ENCODE peak calls at places on chromosomes 6 and 20, in seven cellular contexts. One of them, this sample, is unnamed.

GRCh38 chr6:105746130-105746505 is 340.0 kb upstream of the PRDM1 start:
- DNase-seq in T-helper 2 cell: no peak
- DNase-seq in fibroblast of the conjunctiva: no peak
- DNase-seq in iris pigment epithelial cell: no peak
- DNase-seq in brain microvascular endothelial cell: no peak
- DNase-seq in stimulated activated CD4-positive, alpha-beta T cell treated with anti-CD3 and anti-CD28 coated beads, Interleukin-4, amount 100 ng/mL, for 24 hours: no peak
- DNase-seq in hepatocyte: no peak
- DNase-seq in this sample: no peak

GRCh38 chr20:24682496-24683090 is 213.2 kb downstream of the SYNDIG1 start:
- DNase-seq in iris pigment epithelial cell: no peak
- DNase-seq in T-helper 2 cell: no peak
- DNase-seq in stimulated activated CD4-positive, alpha-beta T cell treated with anti-CD3 and anti-CD28 coated beads, Interleukin-4, amount 100 ng/mL, for 24 hours: no peak
- DNase-seq in hepatocyte: no peak
- DNase-seq in fibroblast of the conjunctiva: no peak
- DNase-seq in brain microvascular endothelial cell: no peak
- DNase-seq in this sample: no peak

GRCh38 chr6:47452899-47453298 is 24.7 kb upstream of the CD2AP start:
- DNase-seq in brain microvascular endothelial cell: no peak
- DNase-seq in iris pigment epithelial cell: no peak
- DNase-seq in hepatocyte: no peak
- DNase-seq in fibroblast of the conjunctiva: no peak
- DNase-seq in T-helper 2 cell: no peak
- DNase-seq in stimulated activated CD4-positive, alpha-beta T cell treated with anti-CD3 and anti-CD28 coated beads, Interleukin-4, amount 100 ng/mL, for 24 hours: no peak
- DNase-seq in this sample: no peak

GRCh38 chr6:125942677-125943527 is 13.7 kb upstream of the HINT3 start:
- DNase-seq in hepatocyte: peak; percentile 73
- DNase-seq in T-helper 2 cell: no peak
- DNase-seq in stimulated activated CD4-positive, alpha-beta T cell treated with anti-CD3 and anti-CD28 coated beads, Interleukin-4, amount 100 ng/mL, for 24 hours: no peak
- DNase-seq in iris pigment epithelial cell: peak; percentile 61
- DNase-seq in fibroblast of the conjunctiva: no peak
- DNase-seq in brain microvascular endothelial cell: no peak
- DNase-seq in this sample: peak; percentile 47

GRCh38 chr6:50602191-50602810 is 111.0 kb upstream of the TFAP2D start:
- DNase-seq in hepatocyte: peak; percentile 63
- DNase-seq in T-helper 2 cell: no peak
- DNase-seq in fibroblast of the conjunctiva: peak; percentile 1
- DNase-seq in stimulated activated CD4-positive, alpha-beta T cell treated with anti-CD3 and anti-CD28 coated beads, Interleukin-4, amount 100 ng/mL, for 24 hours: no peak
- DNase-seq in brain microvascular endothelial cell: peak; percentile 31
- DNase-seq in iris pigment epithelial cell: peak; percentile 23
- DNase-seq in this sample: peak; percentile 48

GRCh38 chr6:112571486-112571885 is 224.4 kb downstream of the RFPL4B start:
- DNase-seq in iris pigment epithelial cell: peak; percentile 70
- DNase-seq in brain microvascular endothelial cell: no peak
- DNase-seq in stimulated activated CD4-positive, alpha-beta T cell treated with anti-CD3 and anti-CD28 coated beads, Interleukin-4, amount 100 ng/mL, for 24 hours: no peak
- DNase-seq in fibroblast of the conjunctiva: peak; percentile 63
- DNase-seq in T-helper 2 cell: no peak
- DNase-seq in hepatocyte: peak; percentile 13
- DNase-seq in this sample: no peak

GRCh38 chr6:40299666-40300065 is 287.5 kb downstream of the LRFN2 start:
- DNase-seq in hepatocyte: no peak
- DNase-seq in stimulated activated CD4-positive, alpha-beta T cell treated with anti-CD3 and anti-CD28 coated beads, Interleukin-4, amount 100 ng/mL, for 24 hours: no peak
- DNase-seq in iris pigment epithelial cell: no peak
- DNase-seq in T-helper 2 cell: no peak
- DNase-seq in brain microvascular endothelial cell: no peak
- DNase-seq in fibroblast of the conjunctiva: no peak
- DNase-seq in this sample: no peak

GRCh38 chr6:42138630-42139619 is 3.5 kb downstream of the C6orf132 start:
- DNase-seq in stimulated activated CD4-positive, alpha-beta T cell treated with anti-CD3 and anti-CD28 coated beads, Interleukin-4, amount 100 ng/mL, for 24 hours: no peak
- DNase-seq in iris pigment epithelial cell: peak; percentile 41
- DNase-seq in hepatocyte: no peak
- DNase-seq in fibroblast of the conjunctiva: no peak
- DNase-seq in brain microvascular endothelial cell: no peak
- DNase-seq in T-helper 2 cell: no peak
- DNase-seq in this sample: peak; percentile 62

GRCh38 chr6:147297663-147298313 is 93.6 kb downstream of the STXBP5 start:
- DNase-seq in fibroblast of the conjunctiva: no peak
- DNase-seq in hepatocyte: no peak
- DNase-seq in T-helper 2 cell: no peak
- DNase-seq in stimulated activated CD4-positive, alpha-beta T cell treated with anti-CD3 and anti-CD28 coated beads, Interleukin-4, amount 100 ng/mL, for 24 hours: no peak
- DNase-seq in iris pigment epithelial cell: no peak
- DNase-seq in brain microvascular endothelial cell: no peak
- DNase-seq in this sample: no peak

GRCh38 chr6:165978482-165978881 is 189.2 kb downstream of the TBXT start:
- DNase-seq in hepatocyte: no peak
- DNase-seq in brain microvascular endothelial cell: no peak
- DNase-seq in stimulated activated CD4-positive, alpha-beta T cell treated with anti-CD3 and anti-CD28 coated beads, Interleukin-4, amount 100 ng/mL, for 24 hours: no peak
- DNase-seq in T-helper 2 cell: no peak
- DNase-seq in iris pigment epithelial cell: no peak
- DNase-seq in fibroblast of the conjunctiva: no peak
- DNase-seq in this sample: no peak

GRCh38 chr6:69026715-69027114 is 391.6 kb downstream of the ADGRB3 start:
- DNase-seq in fibroblast of the conjunctiva: no peak
- DNase-seq in brain microvascular endothelial cell: no peak
- DNase-seq in stimulated activated CD4-positive, alpha-beta T cell treated with anti-CD3 and anti-CD28 coated beads, Interleukin-4, amount 100 ng/mL, for 24 hours: no peak
- DNase-seq in hepatocyte: no peak
- DNase-seq in iris pigment epithelial cell: peak; percentile 45
- DNase-seq in T-helper 2 cell: no peak
- DNase-seq in this sample: no peak

GRCh38 chr20:61993058-61993457 is 72.6 kb downstream of the TAF4 start:
- DNase-seq in fibroblast of the conjunctiva: no peak
- DNase-seq in T-helper 2 cell: no peak
- DNase-seq in stimulated activated CD4-positive, alpha-beta T cell treated with anti-CD3 and anti-CD28 coated beads, Interleukin-4, amount 100 ng/mL, for 24 hours: no peak
- DNase-seq in iris pigment epithelial cell: no peak
- DNase-seq in brain microvascular endothelial cell: no peak
- DNase-seq in hepatocyte: no peak
- DNase-seq in this sample: no peak

GRCh38 chr6:167827588-167828324 is 1.0 kb downstream of the AFDN start:
- DNase-seq in T-helper 2 cell: no peak
- DNase-seq in fibroblast of the conjunctiva: no peak
- DNase-seq in iris pigment epithelial cell: peak; percentile 50
- DNase-seq in stimulated activated CD4-positive, alpha-beta T cell treated with anti-CD3 and anti-CD28 coated beads, Interleukin-4, amount 100 ng/mL, for 24 hours: peak; percentile 27
- DNase-seq in hepatocyte: peak; percentile 71
- DNase-seq in brain microvascular endothelial cell: no peak
- DNase-seq in this sample: peak; percentile 65

GRCh38 chr6:30149234-30149633 is 11.8 kb downstream of the TRIM10 start:
- DNase-seq in brain microvascular endothelial cell: no peak
- DNase-seq in stimulated activated CD4-positive, alpha-beta T cell treated with anti-CD3 and anti-CD28 coated beads, Interleukin-4, amount 100 ng/mL, for 24 hours: no peak
- DNase-seq in T-helper 2 cell: no peak
- DNase-seq in iris pigment epithelial cell: no peak
- DNase-seq in fibroblast of the conjunctiva: no peak
- DNase-seq in hepatocyte: no peak
- DNase-seq in this sample: no peak

GRCh38 chr6:3906191-3907019 is 57.2 kb downstream of the FAM50B start:
- DNase-seq in stimulated activated CD4-positive, alpha-beta T cell treated with anti-CD3 and anti-CD28 coated beads, Interleukin-4, amount 100 ng/mL, for 24 hours: no peak
- DNase-seq in hepatocyte: no peak
- DNase-seq in T-helper 2 cell: no peak
- DNase-seq in fibroblast of the conjunctiva: no peak
- DNase-seq in brain microvascular endothelial cell: no peak
- DNase-seq in iris pigment epithelial cell: no peak
- DNase-seq in this sample: peak; percentile 16

GRCh38 chr6:29845405-29846006 is 17.9 kb downstream of the HLA-G start:
- DNase-seq in T-helper 2 cell: peak; percentile 39
- DNase-seq in stimulated activated CD4-positive, alpha-beta T cell treated with anti-CD3 and anti-CD28 coated beads, Interleukin-4, amount 100 ng/mL, for 24 hours: peak; percentile 66
- DNase-seq in iris pigment epithelial cell: no peak
- DNase-seq in hepatocyte: peak; percentile 57
- DNase-seq in fibroblast of the conjunctiva: no peak
- DNase-seq in brain microvascular endothelial cell: no peak
- DNase-seq in this sample: peak; percentile 76

GRCh38 chr6:39387785-39388184 is 65.3 kb upstream of the KCNK16 start:
- DNase-seq in brain microvascular endothelial cell: no peak
- DNase-seq in iris pigment epithelial cell: no peak
- DNase-seq in hepatocyte: no peak
- DNase-seq in stimulated activated CD4-positive, alpha-beta T cell treated with anti-CD3 and anti-CD28 coated beads, Interleukin-4, amount 100 ng/mL, for 24 hours: no peak
- DNase-seq in fibroblast of the conjunctiva: no peak
- DNase-seq in T-helper 2 cell: no peak
- DNase-seq in this sample: no peak

GRCh38 chr20:49825521-49826033 is 12.9 kb downstream of the SLC9A8 start:
- DNase-seq in iris pigment epithelial cell: no peak
- DNase-seq in T-helper 2 cell: no peak
- DNase-seq in brain microvascular endothelial cell: no peak
- DNase-seq in fibroblast of the conjunctiva: no peak
- DNase-seq in stimulated activated CD4-positive, alpha-beta T cell treated with anti-CD3 and anti-CD28 coated beads, Interleukin-4, amount 100 ng/mL, for 24 hours: no peak
- DNase-seq in hepatocyte: no peak
- DNase-seq in this sample: peak; percentile 59

GRCh38 chr20:64109831-64110391 is 2.5 kb upstream of the NPBWR2 start:
- DNase-seq in brain microvascular endothelial cell: no peak
- DNase-seq in fibroblast of the conjunctiva: no peak
- DNase-seq in iris pigment epithelial cell: no peak
- DNase-seq in hepatocyte: no peak
- DNase-seq in stimulated activated CD4-positive, alpha-beta T cell treated with anti-CD3 and anti-CD28 coated beads, Interleukin-4, amount 100 ng/mL, for 24 hours: no peak
- DNase-seq in T-helper 2 cell: no peak
- DNase-seq in this sample: no peak

GRCh38 chr20:58650181-58650775 is 805 bp upstream of the STX16 start:
- DNase-seq in hepatocyte: peak; percentile 35
- DNase-seq in fibroblast of the conjunctiva: no peak
- DNase-seq in iris pigment epithelial cell: no peak
- DNase-seq in brain microvascular endothelial cell: no peak
- DNase-seq in stimulated activated CD4-positive, alpha-beta T cell treated with anti-CD3 and anti-CD28 coated beads, Interleukin-4, amount 100 ng/mL, for 24 hours: peak; percentile 43
- DNase-seq in T-helper 2 cell: no peak
- DNase-seq in this sample: no peak

GRCh38 chr20:14991023-14991422 is 653.6 kb upstream of the FLRT3 start:
- DNase-seq in hepatocyte: peak; percentile 27
- DNase-seq in T-helper 2 cell: no peak
- DNase-seq in iris pigment epithelial cell: peak; percentile 77
- DNase-seq in fibroblast of the conjunctiva: no peak
- DNase-seq in stimulated activated CD4-positive, alpha-beta T cell treated with anti-CD3 and anti-CD28 coated beads, Interleukin-4, amount 100 ng/mL, for 24 hours: no peak
- DNase-seq in brain microvascular endothelial cell: peak; percentile 7
- DNase-seq in this sample: no peak

GRCh38 chr6:14499804-14500203 is 382.2 kb downstream of the CD83 start:
- DNase-seq in fibroblast of the conjunctiva: peak; percentile 55
- DNase-seq in iris pigment epithelial cell: peak; percentile 90
- DNase-seq in T-helper 2 cell: no peak
- DNase-seq in hepatocyte: peak; percentile 57
- DNase-seq in stimulated activated CD4-positive, alpha-beta T cell treated with anti-CD3 and anti-CD28 coated beads, Interleukin-4, amount 100 ng/mL, for 24 hours: no peak
- DNase-seq in brain microvascular endothelial cell: peak; percentile 79
- DNase-seq in this sample: no peak

GRCh38 chr20:33882481-33882880 is 71.3 kb downstream of the CHMP4B start:
- DNase-seq in fibroblast of the conjunctiva: no peak
- DNase-seq in brain microvascular endothelial cell: no peak
- DNase-seq in hepatocyte: no peak
- DNase-seq in T-helper 2 cell: no peak
- DNase-seq in stimulated activated CD4-positive, alpha-beta T cell treated with anti-CD3 and anti-CD28 coated beads, Interleukin-4, amount 100 ng/mL, for 24 hours: no peak
- DNase-seq in iris pigment epithelial cell: no peak
- DNase-seq in this sample: no peak

GRCh38 chr6:169723991-169724553 is at the start of gene PHF10:
- DNase-seq in iris pigment epithelial cell: peak; percentile 30
- DNase-seq in stimulated activated CD4-positive, alpha-beta T cell treated with anti-CD3 and anti-CD28 coated beads, Interleukin-4, amount 100 ng/mL, for 24 hours: peak; percentile 36
- DNase-seq in hepatocyte: peak; percentile 76
- DNase-seq in T-helper 2 cell: no peak
- DNase-seq in fibroblast of the conjunctiva: no peak
- DNase-seq in brain microvascular endothelial cell: no peak
- DNase-seq in this sample: peak; percentile 27

GRCh38 chr6:158654960-158655485 is 5.2 kb downstream of the SYTL3 start:
- DNase-seq in brain microvascular endothelial cell: no peak
- DNase-seq in fibroblast of the conjunctiva: no peak
- DNase-seq in stimulated activated CD4-positive, alpha-beta T cell treated with anti-CD3 and anti-CD28 coated beads, Interleukin-4, amount 100 ng/mL, for 24 hours: no peak
- DNase-seq in iris pigment epithelial cell: peak; percentile 76
- DNase-seq in hepatocyte: no peak
- DNase-seq in T-helper 2 cell: no peak
- DNase-seq in this sample: peak; percentile 44

GRCh38 chr20:63742381-63743024 is 2.9 kb downstream of the SLC2A4RG start:
- DNase-seq in iris pigment epithelial cell: no peak
- DNase-seq in brain microvascular endothelial cell: no peak
- DNase-seq in T-helper 2 cell: no peak
- DNase-seq in fibroblast of the conjunctiva: no peak
- DNase-seq in stimulated activated CD4-positive, alpha-beta T cell treated with anti-CD3 and anti-CD28 coated beads, Interleukin-4, amount 100 ng/mL, for 24 hours: no peak
- DNase-seq in hepatocyte: peak; percentile 10
- DNase-seq in this sample: no peak

GRCh38 chr20:37360515-37361115 is 14.7 kb downstream of the SRC start:
- DNase-seq in fibroblast of the conjunctiva: no peak
- DNase-seq in T-helper 2 cell: no peak
- DNase-seq in stimulated activated CD4-positive, alpha-beta T cell treated with anti-CD3 and anti-CD28 coated beads, Interleukin-4, amount 100 ng/mL, for 24 hours: no peak
- DNase-seq in brain microvascular endothelial cell: no peak
- DNase-seq in iris pigment epithelial cell: no peak
- DNase-seq in hepatocyte: no peak
- DNase-seq in this sample: no peak

GRCh38 chr6:13537527-13537897 is 36.9 kb upstream of the SIRT5 start:
- DNase-seq in stimulated activated CD4-positive, alpha-beta T cell treated with anti-CD3 and anti-CD28 coated beads, Interleukin-4, amount 100 ng/mL, for 24 hours: no peak
- DNase-seq in fibroblast of the conjunctiva: no peak
- DNase-seq in iris pigment epithelial cell: no peak
- DNase-seq in brain microvascular endothelial cell: no peak
- DNase-seq in hepatocyte: no peak
- DNase-seq in T-helper 2 cell: no peak
- DNase-seq in this sample: no peak

GRCh38 chr6:21049572-21049971 is 515.3 kb downstream of the CDKAL1 start:
- DNase-seq in fibroblast of the conjunctiva: no peak
- DNase-seq in brain microvascular endothelial cell: no peak
- DNase-seq in stimulated activated CD4-positive, alpha-beta T cell treated with anti-CD3 and anti-CD28 coated beads, Interleukin-4, amount 100 ng/mL, for 24 hours: no peak
- DNase-seq in hepatocyte: no peak
- DNase-seq in T-helper 2 cell: no peak
- DNase-seq in iris pigment epithelial cell: peak; percentile 69
- DNase-seq in this sample: no peak

GRCh38 chr6:31126416-31127175 is 6.3 kb upstream of the CDSN start:
- DNase-seq in stimulated activated CD4-positive, alpha-beta T cell treated with anti-CD3 and anti-CD28 coated beads, Interleukin-4, amount 100 ng/mL, for 24 hours: no peak
- DNase-seq in fibroblast of the conjunctiva: no peak
- DNase-seq in iris pigment epithelial cell: no peak
- DNase-seq in hepatocyte: peak; percentile 42
- DNase-seq in T-helper 2 cell: no peak
- DNase-seq in brain microvascular endothelial cell: no peak
- DNase-seq in this sample: no peak

GRCh38 chr20:41245086-41245707 is 72.3 kb downstream of the ZHX3 start:
- DNase-seq in iris pigment epithelial cell: peak; percentile 57
- DNase-seq in T-helper 2 cell: no peak
- DNase-seq in hepatocyte: no peak
- DNase-seq in stimulated activated CD4-positive, alpha-beta T cell treated with anti-CD3 and anti-CD28 coated beads, Interleukin-4, amount 100 ng/mL, for 24 hours: no peak
- DNase-seq in brain microvascular endothelial cell: no peak
- DNase-seq in fibroblast of the conjunctiva: no peak
- DNase-seq in this sample: no peak

GRCh38 chr6:165060636-165061190 is 248.7 kb downstream of the C6orf118 start:
- DNase-seq in hepatocyte: no peak
- DNase-seq in T-helper 2 cell: no peak
- DNase-seq in iris pigment epithelial cell: no peak
- DNase-seq in brain microvascular endothelial cell: no peak
- DNase-seq in stimulated activated CD4-positive, alpha-beta T cell treated with anti-CD3 and anti-CD28 coated beads, Interleukin-4, amount 100 ng/mL, for 24 hours: no peak
- DNase-seq in fibroblast of the conjunctiva: no peak
- DNase-seq in this sample: no peak

GRCh38 chr20:35556871-35557270 is 15.0 kb downstream of the ERGIC3 start:
- DNase-seq in brain microvascular endothelial cell: no peak
- DNase-seq in T-helper 2 cell: no peak
- DNase-seq in fibroblast of the conjunctiva: no peak
- DNase-seq in iris pigment epithelial cell: no peak
- DNase-seq in stimulated activated CD4-positive, alpha-beta T cell treated with anti-CD3 and anti-CD28 coated beads, Interleukin-4, amount 100 ng/mL, for 24 hours: no peak
- DNase-seq in hepatocyte: no peak
- DNase-seq in this sample: no peak

GRCh38 chr6:16725145-16725864 is 36.0 kb downstream of the ATXN1 start:
- DNase-seq in fibroblast of the conjunctiva: peak; percentile 64
- DNase-seq in T-helper 2 cell: no peak
- DNase-seq in brain microvascular endothelial cell: no peak
- DNase-seq in stimulated activated CD4-positive, alpha-beta T cell treated with anti-CD3 and anti-CD28 coated beads, Interleukin-4, amount 100 ng/mL, for 24 hours: no peak
- DNase-seq in iris pigment epithelial cell: peak; percentile 92
- DNase-seq in hepatocyte: peak; percentile 39
- DNase-seq in this sample: peak; percentile 62

GRCh38 chr20:23063573-23063972 is 14.1 kb upstream of the THBD start:
- DNase-seq in iris pigment epithelial cell: no peak
- DNase-seq in hepatocyte: no peak
- DNase-seq in fibroblast of the conjunctiva: no peak
- DNase-seq in T-helper 2 cell: no peak
- DNase-seq in brain microvascular endothelial cell: no peak
- DNase-seq in stimulated activated CD4-positive, alpha-beta T cell treated with anti-CD3 and anti-CD28 coated beads, Interleukin-4, amount 100 ng/mL, for 24 hours: no peak
- DNase-seq in this sample: no peak

GRCh38 chr20:25739615-25740320 is 43.1 kb upstream of the ZNF337 start:
- DNase-seq in hepatocyte: no peak
- DNase-seq in fibroblast of the conjunctiva: no peak
- DNase-seq in iris pigment epithelial cell: peak; percentile 25
- DNase-seq in T-helper 2 cell: no peak
- DNase-seq in stimulated activated CD4-positive, alpha-beta T cell treated with anti-CD3 and anti-CD28 coated beads, Interleukin-4, amount 100 ng/mL, for 24 hours: no peak
- DNase-seq in brain microvascular endothelial cell: peak; percentile 54
- DNase-seq in this sample: peak; percentile 14

GRCh38 chr20:5316188-5317158 is at the start of gene PROKR2:
- DNase-seq in iris pigment epithelial cell: peak; percentile 5
- DNase-seq in T-helper 2 cell: no peak
- DNase-seq in brain microvascular endothelial cell: no peak
- DNase-seq in hepatocyte: peak; percentile 28
- DNase-seq in stimulated activated CD4-positive, alpha-beta T cell treated with anti-CD3 and anti-CD28 coated beads, Interleukin-4, amount 100 ng/mL, for 24 hours: no peak
- DNase-seq in fibroblast of the conjunctiva: no peak
- DNase-seq in this sample: no peak

GRCh38 chr20:39269031-39269461 is 306.9 kb downstream of the DHX35 start:
- DNase-seq in hepatocyte: peak; percentile 73
- DNase-seq in T-helper 2 cell: no peak
- DNase-seq in stimulated activated CD4-positive, alpha-beta T cell treated with anti-CD3 and anti-CD28 coated beads, Interleukin-4, amount 100 ng/mL, for 24 hours: peak; percentile 20
- DNase-seq in iris pigment epithelial cell: peak; percentile 23
- DNase-seq in fibroblast of the conjunctiva: no peak
- DNase-seq in brain microvascular endothelial cell: peak; percentile 28
- DNase-seq in this sample: peak; percentile 63